ENCODE peak calls at places on chromosome 14, in six cellular contexts. Q is sciatic nerve, S is myocyte, C is progenitor cell of endocrine pancreas, R is EL, P is mesendoderm. D is an unnamed sample.

GRCh38 chr14:75280448-75280830 is 1.8 kb downstream of the FOS start:
- DNase-seq in Q (no peak), R (no peak), C (no peak), S (peak), P (no peak), D (no peak)

GRCh38 chr14:23567186-23568020 is at the start of gene AP1G2:
- DNase-seq in C (peak), P (peak), R (peak), Q (peak), S (peak), D (peak)

GRCh38 chr14:65709576-65709975 is 297.0 kb downstream of the FUT8 start:
- DNase-seq in P (no peak), R (no peak), C (no peak), Q (no peak), S (no peak), D (no peak)

GRCh38 chr14:72752034-72752412 is 141.9 kb downstream of the DPF3 start:
- DNase-seq in Q (no peak), S (no peak), P (no peak), C (no peak), R (no peak), D (no peak)

GRCh38 chr14:105528859-105529505 is 2.6 kb downstream of the TMEM121 start:
- DNase-seq in P (no peak), R (no peak), C (no peak), Q (no peak), S (no peak), D (no peak)

GRCh38 chr14:53608369-53608768 is 348.3 kb downstream of the BMP4 start:
- DNase-seq in C (no peak), R (peak), S (peak), Q (no peak), P (no peak), D (peak)

GRCh38 chr14:95296595-95297365 is 22.9 kb downstream of the CLMN start:
- DNase-seq in S (no peak), R (no peak), P (no peak), Q (no peak), C (no peak), D (no peak)

GRCh38 chr14:37034410-37035285 is 137.8 kb downstream of the SLC25A21 start:
- DNase-seq in S (peak), R (peak), C (no peak), P (no peak), Q (no peak), D (no peak)

GRCh38 chr14:74275265-74275841 is 27.4 kb downstream of the ABCD4 start:
- DNase-seq in C (no peak), P (no peak), S (peak), Q (no peak), R (peak), D (peak)

GRCh38 chr14:92529895-92530294 is 16.3 kb downstream of the RIN3 start:
- DNase-seq in Q (no peak), P (no peak), R (no peak), C (no peak), S (no peak), D (no peak)

GRCh38 chr14:75604979-75605825 is 26.8 kb downstream of the FLVCR2 start:
- DNase-seq in P (peak), C (no peak), S (no peak), R (no peak), Q (peak), D (peak)

GRCh38 chr14:69501362-69501964 is 16.9 kb downstream of the PLEKHD1 start:
- DNase-seq in Q (no peak), P (no peak), S (peak), C (no peak), R (no peak), D (no peak)

GRCh38 chr14:72847721-72848120 is 46.2 kb downstream of the DPF3 start:
- DNase-seq in Q (no peak), P (peak), R (no peak), S (no peak), C (no peak), D (peak)

GRCh38 chr14:21852061-21852664 is 178.5 kb upstream of the OR4E1 start:
- DNase-seq in S (peak), Q (peak), C (peak), P (peak), R (peak), D (no peak)